ENCODE peak calls at places on chromosomes 16 and 17, in four cellular contexts. One of them, this sample, is unnamed.

GRCh38 chr17:77507116-77507885 is 366.5 kb downstream of the SEC14L1 start:
- DNase-seq in A549: no peak
- DNase-seq in WERI-Rb-1: peak
- DNase-seq in HCT116: no peak
- DNase-seq in this sample: no peak

GRCh38 chr16:10992797-10993196 is 48.4 kb downstream of the CLEC16A start:
- DNase-seq in HCT116: peak
- DNase-seq in WERI-Rb-1: no peak
- DNase-seq in A549: peak
- DNase-seq in this sample: no peak

GRCh38 chr17:7436556-7437368 is 1.5 kb downstream of the TMEM102 start:
- DNase-seq in A549: peak
- DNase-seq in WERI-Rb-1: peak
- DNase-seq in HCT116: peak
- DNase-seq in this sample: peak

GRCh38 chr16:46857261-46857962 is 26.4 kb upstream of the C16orf87 start:
- DNase-seq in WERI-Rb-1: peak
- DNase-seq in A549: peak
- DNase-seq in HCT116: peak
- DNase-seq in this sample: peak

GRCh38 chr16:50198802-50199410 is 45.8 kb downstream of the TENT4B start:
- DNase-seq in A549: no peak
- DNase-seq in WERI-Rb-1: no peak
- DNase-seq in HCT116: no peak
- DNase-seq in this sample: no peak

GRCh38 chr17:63486317-63487013 is 9.6 kb downstream of the ACE start:
- DNase-seq in WERI-Rb-1: no peak
- DNase-seq in HCT116: no peak
- DNase-seq in A549: no peak
- DNase-seq in this sample: no peak

GRCh38 chr17:2709173-2709661 is 2.3 kb downstream of the CLUH start:
- DNase-seq in HCT116: no peak
- DNase-seq in A549: peak
- DNase-seq in WERI-Rb-1: no peak
- DNase-seq in this sample: peak

GRCh38 chr17:8071496-8071895 is 16.0 kb downstream of the ALOX12B start:
- DNase-seq in HCT116: no peak
- DNase-seq in WERI-Rb-1: no peak
- DNase-seq in A549: no peak
- DNase-seq in this sample: no peak

GRCh38 chr17:78957076-78957475 is 22.6 kb downstream of the LGALS3BP start:
- DNase-seq in A549: peak
- DNase-seq in WERI-Rb-1: no peak
- DNase-seq in HCT116: no peak
- DNase-seq in this sample: peak

GRCh38 chr16:83258366-83258765 is 549.4 kb upstream of the HSBP1 start:
- DNase-seq in HCT116: no peak
- DNase-seq in A549: no peak
- DNase-seq in WERI-Rb-1: no peak
- DNase-seq in this sample: no peak

GRCh38 chr17:57708401-57708800 is 36.7 kb downstream of the CCDC182 start:
- DNase-seq in A549: no peak
- DNase-seq in WERI-Rb-1: peak
- DNase-seq in HCT116: no peak
- DNase-seq in this sample: no peak

GRCh38 chr17:55023626-55024025 is 55.1 kb downstream of the STXBP4 start:
- DNase-seq in HCT116: no peak
- DNase-seq in A549: no peak
- DNase-seq in WERI-Rb-1: no peak
- DNase-seq in this sample: no peak

GRCh38 chr17:2704031-2704889 is 7.3 kb downstream of the CLUH start:
- DNase-seq in A549: no peak
- DNase-seq in WERI-Rb-1: no peak
- DNase-seq in HCT116: no peak
- DNase-seq in this sample: no peak

GRCh38 chr17:47989700-47990099 is 18.8 kb downstream of the CDK5RAP3 start:
- DNase-seq in WERI-Rb-1: no peak
- DNase-seq in A549: no peak
- DNase-seq in HCT116: no peak
- DNase-seq in this sample: no peak

GRCh38 chr17:48027322-48027981 is 10.1 kb downstream of the COPZ2 start:
- DNase-seq in HCT116: no peak
- DNase-seq in A549: no peak
- DNase-seq in WERI-Rb-1: no peak
- DNase-seq in this sample: no peak

GRCh38 chr17:68134731-68135130 is 99.2 kb downstream of the KPNA2 start:
- DNase-seq in A549: no peak
- DNase-seq in WERI-Rb-1: no peak
- DNase-seq in HCT116: no peak
- DNase-seq in this sample: no peak

GRCh38 chr17:79975498-79976134 is 60.1 kb downstream of the TBC1D16 start:
- DNase-seq in HCT116: no peak
- DNase-seq in A549: no peak
- DNase-seq in WERI-Rb-1: peak
- DNase-seq in this sample: no peak

GRCh38 chr17:73341350-73342056 is 29.7 kb upstream of the CDC42EP4 start:
- DNase-seq in A549: no peak
- DNase-seq in WERI-Rb-1: no peak
- DNase-seq in HCT116: no peak
- DNase-seq in this sample: no peak

GRCh38 chr17:74417178-74418045 is 14.5 kb upstream of the GPRC5C start:
- DNase-seq in WERI-Rb-1: peak
- DNase-seq in A549: peak
- DNase-seq in HCT116: peak
- DNase-seq in this sample: peak

GRCh38 chr17:41688641-41689496 is at the start of gene EIF1:
- DNase-seq in A549: peak
- DNase-seq in WERI-Rb-1: peak
- DNase-seq in HCT116: peak
- DNase-seq in this sample: peak

GRCh38 chr17:41689497-41690299 is 1.0 kb downstream of the EIF1 start:
- DNase-seq in A549: peak
- DNase-seq in HCT116: no peak
- DNase-seq in WERI-Rb-1: peak
- DNase-seq in this sample: peak

GRCh38 chr17:41691031-41691777 is 2.5 kb downstream of the EIF1 start:
- DNase-seq in A549: no peak
- DNase-seq in HCT116: no peak
- DNase-seq in WERI-Rb-1: no peak
- DNase-seq in this sample: no peak

GRCh38 chr17:41692722-41693521 is 4.2 kb downstream of the EIF1 start:
- DNase-seq in A549: peak
- DNase-seq in WERI-Rb-1: no peak
- DNase-seq in HCT116: no peak
- DNase-seq in this sample: no peak

GRCh38 chr17:41690497-41690896 is 1.8 kb downstream of the EIF1 start:
- DNase-seq in WERI-Rb-1: no peak
- DNase-seq in A549: no peak
- DNase-seq in HCT116: no peak
- DNase-seq in this sample: no peak
- H3K4me3 ChIP-seq in WERI-Rb-1: no peak
- H3K4me3 ChIP-seq in A549: peak
- H3K4me3 ChIP-seq in HCT116: peak
- H3K4me3 ChIP-seq in this sample: no peak

DNA sequence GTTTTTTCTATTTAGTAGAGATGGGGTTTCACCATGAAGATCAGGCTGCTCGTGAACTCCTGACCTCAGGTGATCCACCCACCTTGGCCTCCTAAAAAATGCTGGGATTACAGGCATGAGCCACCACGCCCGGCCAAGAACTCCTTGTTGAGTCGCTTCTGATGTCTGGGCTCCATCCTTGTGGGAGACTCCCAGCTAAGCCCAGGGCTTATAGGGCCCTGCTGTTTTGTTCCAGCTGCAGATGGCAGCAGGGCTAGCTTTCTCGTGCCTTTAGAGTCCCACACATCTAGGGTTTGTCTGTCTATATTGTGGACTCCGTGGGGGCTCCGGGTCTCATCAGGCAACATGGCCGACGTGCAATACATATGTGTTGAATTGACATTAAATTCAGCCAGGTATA is 39.3 kb upstream of the MED9 start:
- DNase-seq in A549: peak
- DNase-seq in WERI-Rb-1: no peak
- DNase-seq in HCT116: no peak
- DNase-seq in this sample: no peak
- H3K4me3 ChIP-seq in A549: no peak
- H3K4me3 ChIP-seq in WERI-Rb-1: no peak
- H3K4me3 ChIP-seq in HCT116: no peak
- H3K4me3 ChIP-seq in this sample: no peak

GRCh38 chr16:85234310-85235235 is 122.3 kb upstream of the CIBAR2 start:
- DNase-seq in A549: peak
- DNase-seq in WERI-Rb-1: peak
- DNase-seq in HCT116: no peak
- DNase-seq in this sample: peak
- H3K4me3 ChIP-seq in A549: peak
- H3K4me3 ChIP-seq in WERI-Rb-1: no peak
- H3K4me3 ChIP-seq in HCT116: peak
- H3K4me3 ChIP-seq in this sample: no peak

DNA sequence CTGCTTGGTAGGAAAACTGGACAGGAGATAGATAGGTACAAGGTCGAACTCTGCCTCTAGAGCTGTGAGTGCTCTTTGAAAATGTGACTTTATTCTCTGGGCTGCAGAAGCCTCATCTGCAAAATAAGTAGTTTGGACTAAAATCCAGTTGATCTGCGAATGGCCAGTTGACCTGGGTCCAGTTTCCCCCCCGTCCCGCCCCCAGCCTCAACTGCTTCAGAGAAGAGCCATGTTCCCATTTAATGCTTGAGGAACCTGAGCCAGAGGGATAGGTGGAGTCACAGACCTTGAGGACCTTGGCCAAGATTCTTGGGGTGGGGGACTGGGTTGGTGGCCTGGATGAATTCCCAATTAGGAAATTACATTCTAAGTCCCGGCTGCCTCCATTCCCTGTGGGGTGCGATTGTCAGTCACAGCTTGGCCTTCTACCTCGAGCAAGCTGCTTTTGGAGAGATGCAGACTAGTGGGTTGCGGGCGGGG is 14.1 kb downstream of the TBX2 start:
- DNase-seq in WERI-Rb-1: no peak
- DNase-seq in A549: no peak
- DNase-seq in HCT116: no peak
- DNase-seq in this sample: no peak
- H3K4me3 ChIP-seq in WERI-Rb-1: no peak
- H3K4me3 ChIP-seq in A549: no peak
- H3K4me3 ChIP-seq in HCT116: no peak
- H3K4me3 ChIP-seq in this sample: no peak

GRCh38 chr16:77723108-77723514 is 797 bp downstream of the NUDT7 start:
- DNase-seq in WERI-Rb-1: no peak
- DNase-seq in HCT116: no peak
- DNase-seq in A549: no peak
- DNase-seq in this sample: peak
- H3K4me3 ChIP-seq in WERI-Rb-1: peak
- H3K4me3 ChIP-seq in HCT116: peak
- H3K4me3 ChIP-seq in A549: peak
- H3K4me3 ChIP-seq in this sample: peak

GRCh38 chr16:65122724-65122973 is 786 bp upstream of the CDH11 start:
- DNase-seq in WERI-Rb-1: no peak
- DNase-seq in A549: no peak
- DNase-seq in HCT116: no peak
- DNase-seq in this sample: no peak
- H3K4me3 ChIP-seq in WERI-Rb-1: peak
- H3K4me3 ChIP-seq in A549: peak
- H3K4me3 ChIP-seq in HCT116: no peak
- H3K4me3 ChIP-seq in this sample: no peak

GRCh38 chr16:29982560-29983419 is 9.1 kb downstream of the TAOK2 start:
- DNase-seq in A549: no peak
- DNase-seq in WERI-Rb-1: no peak
- DNase-seq in HCT116: no peak
- DNase-seq in this sample: no peak

GRCh38 chr16:29984764-29985147 is 10.7 kb downstream of the HIRIP3 start:
- DNase-seq in WERI-Rb-1: no peak
- DNase-seq in HCT116: no peak
- DNase-seq in A549: no peak
- DNase-seq in this sample: no peak

GRCh38 chr16:29985271-29985811 is 10.1 kb downstream of the HIRIP3 start:
- DNase-seq in A549: no peak
- DNase-seq in HCT116: no peak
- DNase-seq in WERI-Rb-1: no peak
- DNase-seq in this sample: no peak

GRCh38 chr16:29983420-29984136 is 9.9 kb downstream of the TAOK2 start:
- DNase-seq in HCT116: no peak
- DNase-seq in A549: no peak
- DNase-seq in WERI-Rb-1: no peak
- DNase-seq in this sample: no peak

GRCh38 chr16:29984137-29984763 is 10.6 kb downstream of the TAOK2 start:
- DNase-seq in A549: no peak
- DNase-seq in HCT116: no peak
- DNase-seq in WERI-Rb-1: no peak
- DNase-seq in this sample: no peak
- H3K4me3 ChIP-seq in A549: no peak
- H3K4me3 ChIP-seq in HCT116: no peak
- H3K4me3 ChIP-seq in WERI-Rb-1: no peak
- H3K4me3 ChIP-seq in this sample: no peak

DNA sequence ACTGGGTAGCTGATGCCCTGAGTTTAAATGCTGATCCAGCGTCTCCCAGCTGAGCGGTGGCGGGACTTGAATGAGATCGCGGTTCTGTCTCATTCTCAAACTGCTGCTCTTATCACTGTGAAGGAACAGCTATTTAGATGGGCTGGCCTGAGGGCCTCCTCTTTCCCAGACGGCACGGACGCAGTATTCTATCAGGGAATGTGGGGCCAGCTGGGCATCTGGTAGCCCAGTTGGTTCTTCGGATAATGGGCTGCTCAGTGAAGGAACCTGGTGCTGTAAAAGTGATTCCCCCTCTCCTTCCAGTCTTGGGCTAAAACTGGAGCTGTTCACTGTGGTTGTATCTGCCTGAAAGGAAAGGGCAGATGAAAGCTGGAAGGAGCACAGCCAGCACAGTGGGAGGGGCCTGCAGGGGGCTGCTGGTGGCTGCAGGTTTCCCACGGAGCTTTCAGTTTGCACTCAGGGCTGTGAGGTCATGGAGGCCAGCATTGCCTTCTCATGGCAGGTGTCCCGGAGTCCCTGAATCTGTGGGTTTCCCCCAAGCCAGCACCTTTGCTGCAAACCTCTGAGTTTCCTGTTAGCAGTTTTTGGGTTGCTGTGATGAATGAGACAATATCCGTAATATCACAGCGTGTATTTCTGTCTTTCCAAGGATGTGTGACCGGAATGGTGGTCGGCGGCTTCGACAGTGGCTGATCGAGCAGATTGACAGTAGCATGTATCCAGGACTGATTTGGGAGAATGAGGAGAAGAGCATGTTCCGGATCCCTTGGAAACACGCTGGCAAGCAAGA is 3.6 kb downstream of the IRF8 start:
- DNase-seq in WERI-Rb-1: peak
- DNase-seq in A549: no peak
- DNase-seq in HCT116: no peak
- DNase-seq in this sample: no peak
- H3K4me3 ChIP-seq in WERI-Rb-1: no peak
- H3K4me3 ChIP-seq in A549: no peak
- H3K4me3 ChIP-seq in HCT116: no peak
- H3K4me3 ChIP-seq in this sample: no peak